ENCODE peak calls at places on chromosome 4, in four cellular contexts. One of them, this sample, is unnamed.

GRCh38 chr4:8727546-8728510 is 135.3 kb downstream of the CPZ start:
- DNase-seq in tibial nerve: peak
- DNase-seq in endothelial cell: no peak
- DNase-seq in neural crest cell: no peak
- DNase-seq in this sample: peak

GRCh38 chr4:185838104-185838452 is 26.1 kb upstream of the SORBS2 start:
- DNase-seq in tibial nerve: no peak
- DNase-seq in endothelial cell: no peak
- DNase-seq in neural crest cell: no peak
- DNase-seq in this sample: no peak

GRCh38 chr4:123530357-123530756 is 133.8 kb downstream of the SPRY1 start:
- DNase-seq in tibial nerve: no peak
- DNase-seq in endothelial cell: no peak
- DNase-seq in neural crest cell: no peak
- DNase-seq in this sample: no peak

GRCh38 chr4:57426779-57427395 is 316.7 kb upstream of the IGFBP7 start:
- DNase-seq in tibial nerve: peak
- DNase-seq in endothelial cell: peak
- DNase-seq in neural crest cell: peak
- DNase-seq in this sample: no peak

GRCh38 chr4:154911097-154911496 is 130.0 kb downstream of the RBM46 start:
- DNase-seq in tibial nerve: no peak
- DNase-seq in endothelial cell: peak
- DNase-seq in neural crest cell: no peak
- DNase-seq in this sample: no peak

GRCh38 chr4:7655549-7656243 is 221.0 kb upstream of the PSAPL1 start:
- DNase-seq in tibial nerve: no peak
- DNase-seq in endothelial cell: no peak
- DNase-seq in neural crest cell: no peak
- DNase-seq in this sample: no peak

GRCh38 chr4:73257242-73257994 is 1.2 kb downstream of the ANKRD17 start:
- DNase-seq in tibial nerve: peak
- DNase-seq in endothelial cell: peak
- DNase-seq in neural crest cell: peak
- DNase-seq in this sample: peak

GRCh38 chr4:814312-814850 is 11.5 kb downstream of the CPLX1 start:
- DNase-seq in tibial nerve: no peak
- DNase-seq in endothelial cell: no peak
- DNase-seq in neural crest cell: no peak
- DNase-seq in this sample: no peak

GRCh38 chr4:154858166-154858565 is 77.1 kb downstream of the RBM46 start:
- DNase-seq in tibial nerve: no peak
- DNase-seq in endothelial cell: no peak
- DNase-seq in neural crest cell: no peak
- DNase-seq in this sample: no peak

GRCh38 chr4:174156239-174156826 is 127.1 kb downstream of the FBXO8 start:
- DNase-seq in tibial nerve: no peak
- DNase-seq in endothelial cell: no peak
- DNase-seq in neural crest cell: no peak
- DNase-seq in this sample: no peak

GRCh38 chr4:143346208-143346607 is 9.5 kb downstream of the GAB1 start:
- DNase-seq in tibial nerve: no peak
- DNase-seq in endothelial cell: no peak
- DNase-seq in neural crest cell: no peak
- DNase-seq in this sample: peak

GRCh38 chr4:155973639-155974475 is 20.2 kb upstream of the CTSO start:
- DNase-seq in tibial nerve: no peak
- DNase-seq in endothelial cell: no peak
- DNase-seq in neural crest cell: no peak
- DNase-seq in this sample: no peak

GRCh38 chr4:116512552-116512951 is 572.8 kb downstream of the TRAM1L1 start:
- DNase-seq in tibial nerve: no peak
- DNase-seq in endothelial cell: no peak
- DNase-seq in neural crest cell: no peak
- DNase-seq in this sample: no peak

GRCh38 chr4:87123241-87123640 is 97.2 kb downstream of the KLHL8 start:
- DNase-seq in tibial nerve: no peak
- DNase-seq in endothelial cell: no peak
- DNase-seq in neural crest cell: no peak
- DNase-seq in this sample: no peak

GRCh38 chr4:108493596-108493931 is 126.8 kb upstream of the RPL34 start:
- DNase-seq in tibial nerve: no peak
- DNase-seq in endothelial cell: no peak
- DNase-seq in neural crest cell: no peak
- DNase-seq in this sample: no peak

GRCh38 chr4:498328-498919 is 532 bp downstream of the ZNF721 start:
- DNase-seq in tibial nerve: no peak
- DNase-seq in endothelial cell: no peak
- DNase-seq in neural crest cell: no peak
- DNase-seq in this sample: no peak

GRCh38 chr4:75042601-75043208 is 109.8 kb downstream of the PARM1 start:
- DNase-seq in tibial nerve: no peak
- DNase-seq in endothelial cell: no peak
- DNase-seq in neural crest cell: no peak
- DNase-seq in this sample: no peak

GRCh38 chr4:75051431-75051830 is 118.5 kb downstream of the PARM1 start:
- DNase-seq in tibial nerve: no peak
- DNase-seq in endothelial cell: no peak
- DNase-seq in neural crest cell: no peak
- DNase-seq in this sample: no peak

GRCh38 chr4:75046641-75047040 is 113.7 kb downstream of the PARM1 start:
- DNase-seq in tibial nerve: no peak
- DNase-seq in endothelial cell: no peak
- DNase-seq in neural crest cell: no peak
- DNase-seq in this sample: no peak

GRCh38 chr4:75046226-75046625 is 113.3 kb downstream of the PARM1 start:
- DNase-seq in tibial nerve: no peak
- DNase-seq in endothelial cell: no peak
- DNase-seq in neural crest cell: no peak
- DNase-seq in this sample: no peak

GRCh38 chr4:75048208-75048879 is 115.4 kb downstream of the PARM1 start:
- DNase-seq in tibial nerve: no peak
- DNase-seq in endothelial cell: no peak
- DNase-seq in neural crest cell: no peak
- DNase-seq in this sample: no peak
- TF ChIP-seq CTCF in tibial nerve: no peak
- TF ChIP-seq CTCF in endothelial cell: no peak
- TF ChIP-seq CTCF in neural crest cell: peak
- TF ChIP-seq CTCF in this sample: no peak

DNA sequence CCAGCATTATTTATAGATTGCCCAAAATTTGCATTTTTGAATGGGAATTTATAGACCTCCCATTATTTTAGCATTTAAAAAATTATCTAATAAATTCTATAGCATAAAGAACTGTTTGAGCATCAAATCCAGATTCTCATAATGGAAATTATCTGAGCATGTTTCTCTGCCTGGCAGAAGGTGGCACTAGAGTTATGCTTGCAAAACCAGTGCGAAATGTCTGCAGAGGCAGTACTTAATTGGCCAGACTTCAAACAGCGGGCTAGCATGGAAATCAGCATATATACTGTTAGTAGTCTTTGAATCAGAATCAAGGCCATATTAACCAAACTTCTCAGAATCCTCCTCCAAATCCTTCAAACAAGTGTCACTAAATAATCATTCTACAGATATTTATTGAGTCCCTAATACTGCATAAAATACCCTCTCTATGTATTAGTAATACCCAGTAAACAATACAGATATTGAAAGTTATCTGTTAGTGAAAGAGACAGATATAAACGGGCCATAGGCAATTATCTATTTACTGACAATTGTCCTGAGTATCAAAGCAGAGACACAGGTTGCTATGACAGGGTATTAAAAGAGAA is 78.7 kb upstream of the DCLK2 start:
- DNase-seq in tibial nerve: no peak
- DNase-seq in endothelial cell: peak
- DNase-seq in neural crest cell: peak
- DNase-seq in this sample: no peak
- TF ChIP-seq CTCF in tibial nerve: peak
- TF ChIP-seq CTCF in endothelial cell: peak
- TF ChIP-seq CTCF in neural crest cell: peak
- TF ChIP-seq CTCF in this sample: peak

GRCh38 chr4:98506462-98507132 is 151.8 kb downstream of the TSPAN5 start:
- DNase-seq in tibial nerve: no peak
- DNase-seq in endothelial cell: peak
- DNase-seq in neural crest cell: peak
- DNase-seq in this sample: no peak
- TF ChIP-seq CTCF in tibial nerve: no peak
- TF ChIP-seq CTCF in endothelial cell: no peak
- TF ChIP-seq CTCF in neural crest cell: peak
- TF ChIP-seq CTCF in this sample: no peak

DNA sequence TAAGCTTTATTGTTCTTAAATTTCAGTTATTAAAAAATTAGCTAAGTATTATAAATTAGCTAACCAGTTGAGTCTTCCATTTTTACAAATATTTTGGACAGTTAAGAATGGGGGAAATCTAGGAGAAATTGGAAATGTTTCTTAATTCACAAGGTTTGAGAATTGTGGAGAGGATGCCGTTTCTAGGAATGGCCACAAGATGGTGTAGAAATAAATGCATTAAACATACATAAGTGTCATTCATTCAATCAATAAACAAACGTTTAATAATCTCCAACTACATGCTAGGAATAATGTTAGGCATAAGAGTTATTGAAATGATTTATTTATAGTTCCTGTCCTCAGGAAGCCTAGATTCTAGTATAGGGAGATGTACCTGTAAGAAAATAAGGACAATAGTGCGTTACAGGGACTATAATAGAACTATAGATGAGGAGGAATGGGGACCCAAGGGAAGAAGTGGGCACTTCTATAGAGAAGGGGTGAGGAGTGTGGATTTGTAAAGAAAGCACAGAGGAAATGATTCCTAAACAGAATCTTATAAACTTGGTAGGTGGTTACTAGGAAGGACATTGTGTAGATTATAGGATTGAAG is 195.7 kb upstream of the ANK2 start:
- DNase-seq in tibial nerve: no peak
- DNase-seq in endothelial cell: no peak
- DNase-seq in neural crest cell: no peak
- DNase-seq in this sample: no peak
- TF ChIP-seq CTCF in tibial nerve: peak
- TF ChIP-seq CTCF in endothelial cell: no peak
- TF ChIP-seq CTCF in neural crest cell: peak
- TF ChIP-seq CTCF in this sample: no peak